ENCODE peak calls at places on chromosome 5, in ten cellular contexts. J is dorsolateral prefrontal cortex, R is tibial artery, E is K562, V is lung, M is endothelial cell of umbilical vein, T is SK-N-SH, A is body of pancreas, P is A549, I is suprapubic skin. Y is an unnamed sample.

GRCh38 chr5:103785569-103785968 is 223.0 kb upstream of the NUDT12 start:
- DNase-seq in J (no peak), R (no peak), E (no peak), V (no peak), M (no peak), T (no peak), A (no peak), P (no peak), I (no peak), Y (no peak)

GRCh38 chr5:6758201-6758600 is 45.0 kb downstream of the TENT4A start:
- DNase-seq in J (no peak), R (no peak), E (no peak), V (no peak), M (no peak), T (no peak), A (no peak), P (no peak), I (no peak), Y (no peak)

GRCh38 chr5:119878712-119879111 is 249.4 kb downstream of the FAM170A start:
- DNase-seq in J (no peak), R (no peak), E (no peak), V (no peak), M (no peak), T (no peak), A (no peak), P (no peak), I (no peak), Y (no peak)

GRCh38 chr5:123088031-123088805 is 823 bp upstream of the PRDM6 start:
- DNase-seq in J (no peak), R (peak), E (no peak), V (no peak), M (peak), T (peak), A (no peak), P (no peak), I (peak), Y (peak)

GRCh38 chr5:151805414-151806225 is 33.9 kb downstream of the G3BP1 start:
- DNase-seq in J (no peak), R (no peak), E (no peak), V (no peak), M (no peak), T (no peak), A (no peak), P (no peak), I (no peak), Y (no peak)

GRCh38 chr5:134510970-134511795 is 14.3 kb upstream of the JADE2 start:
- DNase-seq in J (no peak), R (no peak), E (no peak), V (no peak), M (peak), T (no peak), A (peak), P (peak), I (no peak), Y (no peak)

GRCh38 chr5:107783551-107783950 is 112.8 kb upstream of the EFNA5 start:
- DNase-seq in J (no peak), R (no peak), E (no peak), V (no peak), M (no peak), T (no peak), A (no peak), P (peak), I (no peak), Y (no peak)

GRCh38 chr5:14672082-14672481 is 7.6 kb downstream of the OTULIN start:
- DNase-seq in J (no peak), R (no peak), E (no peak), V (no peak), M (no peak), T (no peak), A (no peak), P (no peak), I (no peak), Y (no peak)

GRCh38 chr5:122772446-122772845 is 2.4 kb upstream of the SNX2 start:
- DNase-seq in J (no peak), R (no peak), E (no peak), V (no peak), M (no peak), T (no peak), A (no peak), P (no peak), I (no peak), Y (no peak)

GRCh38 chr5:157471709-157472108 is 11.7 kb downstream of the NIPAL4 start:
- DNase-seq in J (no peak), R (no peak), E (peak), V (no peak), M (peak), T (peak), A (no peak), P (peak), I (no peak), Y (no peak)

GRCh38 chr5:44536650-44537260 is 147.5 kb upstream of the FGF10 start:
- DNase-seq in J (peak), R (no peak), E (peak), V (peak), M (peak), T (peak), A (peak), P (peak), I (no peak), Y (no peak)

GRCh38 chr5:93343570-93343969 is 237.4 kb downstream of the NR2F1-AS1 start:
- DNase-seq in J (no peak), R (no peak), E (no peak), V (no peak), M (no peak), T (no peak), A (no peak), P (no peak), I (no peak), Y (no peak)

GRCh38 chr5:65103674-65104035 is 334.9 kb downstream of the CWC27 start:
- DNase-seq in J (no peak), R (no peak), E (no peak), V (no peak), M (no peak), T (no peak), A (peak), P (no peak), I (no peak), Y (no peak)

GRCh38 chr5:65104831-65105230 is 336.1 kb downstream of the CWC27 start:
- DNase-seq in J (no peak), R (no peak), E (no peak), V (no peak), M (no peak), T (no peak), A (no peak), P (no peak), I (no peak), Y (no peak)

GRCh38 chr5:65101706-65102105 is 333.0 kb downstream of the CWC27 start:
- DNase-seq in J (no peak), R (no peak), E (no peak), V (no peak), M (no peak), T (no peak), A (no peak), P (no peak), I (no peak), Y (no peak)

GRCh38 chr5:65102501-65102825 is 333.7 kb downstream of the CWC27 start:
- DNase-seq in J (no peak), R (no peak), E (no peak), V (no peak), M (peak), T (no peak), A (no peak), P (no peak), I (no peak), Y (no peak)

GRCh38 chr5:65102826-65103673 is 334.3 kb downstream of the CWC27 start:
- DNase-seq in J (peak), R (peak), E (no peak), V (peak), M (peak), T (peak), A (peak), P (peak), I (no peak), Y (no peak)
- H3K4me3 ChIP-seq in J (peak), R (peak), E (no peak), V (peak), M (peak), T (peak), A (peak), P (peak), I (peak), Y (peak)

GRCh38 chr5:179006564-179006963 is 11.4 kb upstream of the GRM6 start:
- DNase-seq in J (no peak), R (no peak), E (no peak), V (no peak), M (no peak), T (no peak), A (no peak), P (no peak), I (no peak), Y (no peak)

GRCh38 chr5:179008667-179009066 is 13.5 kb upstream of the GRM6 start:
- DNase-seq in J (no peak), R (no peak), E (no peak), V (no peak), M (no peak), T (peak), A (no peak), P (no peak), I (no peak), Y (no peak)
- TF ChIP-seq CTCF in J (no peak), R (no peak), E (no peak), V (no peak), M (no peak), T (peak), A (no peak), P (no peak), I (no peak), Y (no peak)

GRCh38 chr5:173643964-173644363 is 27.5 kb upstream of the BOD1 start:
- DNase-seq in J (peak), R (no peak), E (no peak), V (no peak), M (no peak), T (peak), A (no peak), P (no peak), I (peak), Y (no peak)
- H3K27ac ChIP-seq in J (peak), R (no peak), E (no peak), V (no peak), M (no peak), T (peak), A (no peak), P (no peak), I (no peak), Y (no peak)

DNA sequence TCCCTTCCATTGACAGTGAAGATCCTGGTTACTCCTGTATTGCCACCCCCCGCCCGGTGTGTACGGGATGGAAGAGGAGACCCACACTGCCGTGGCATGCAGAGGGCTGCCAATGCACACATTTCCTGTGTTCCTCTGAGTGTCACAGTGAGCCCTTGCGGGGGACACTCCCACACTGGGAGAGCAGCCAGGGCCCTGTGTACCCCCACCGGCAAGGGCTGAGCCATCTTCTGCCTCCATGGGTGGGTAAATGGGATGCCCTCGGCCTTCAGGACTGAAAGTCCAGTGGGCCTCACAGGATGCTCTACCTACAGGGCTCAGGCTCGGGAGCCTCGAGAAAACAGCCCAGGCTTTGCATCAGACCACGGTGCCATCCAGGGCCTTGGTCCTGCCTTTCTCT is 18.1 kb downstream of the IRX1 start:
- DNase-seq in J (no peak), R (no peak), E (no peak), V (no peak), M (no peak), T (no peak), A (no peak), P (no peak), I (no peak), Y (no peak)
- H3K4me3 ChIP-seq in J (no peak), R (no peak), E (no peak), V (no peak), M (no peak), T (no peak), A (no peak), P (no peak), I (no peak), Y (no peak)

GRCh38 chr5:160479926-160480325 is 58.3 kb downstream of the PTTG1 start:
- DNase-seq in J (peak), R (no peak), E (no peak), V (no peak), M (peak), T (no peak), A (no peak), P (no peak), I (no peak), Y (no peak)
- TF ChIP-seq CTCF in J (no peak), R (no peak), E (no peak), V (no peak), M (no peak), T (no peak), A (no peak), P (no peak), I (no peak), Y (no peak)

DNA sequence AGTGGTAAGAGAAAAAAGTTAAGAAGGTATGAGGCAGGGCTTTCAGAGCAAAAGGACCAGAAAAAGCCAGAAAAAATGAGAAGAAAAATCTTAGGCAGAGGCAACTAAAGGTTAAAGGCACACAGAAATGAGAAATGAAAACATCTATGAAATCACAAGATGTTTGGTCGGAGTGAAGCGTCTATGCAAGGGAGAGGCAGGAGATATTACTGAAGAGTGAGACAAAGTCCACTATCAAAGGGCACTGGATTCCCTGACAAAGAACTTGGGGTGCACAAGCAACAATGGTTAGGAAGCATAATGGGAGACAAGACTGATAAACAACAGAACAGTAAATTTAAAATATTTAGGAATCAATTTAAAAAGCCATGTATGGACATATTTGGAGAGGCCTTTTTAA is 16.9 kb downstream of the PANK3 start:
- DNase-seq in J (no peak), R (no peak), E (no peak), V (no peak), M (no peak), T (no peak), A (no peak), P (no peak), I (no peak), Y (no peak)
- H3K27ac ChIP-seq in J (no peak), R (no peak), E (no peak), V (no peak), M (no peak), T (peak), A (no peak), P (peak), I (no peak), Y (no peak)

Y was measured in coronary artery.